ENCODE peak calls at places on chromosomes 5 and 9, in eight cellular contexts. One of them, this sample, is unnamed.

GRCh38 chr5:157252741-157253465 is 13.0 kb upstream of the CYFIP2 start:
- DNase-seq in CD4-positive, alpha-beta T cell: peak
- DNase-seq in H9: no peak
- DNase-seq in suprapubic skin: no peak
- DNase-seq in GM20000: peak
- DNase-seq in GM23338: no peak
- DNase-seq in cardiac fibroblast: peak
- DNase-seq in WTC11: no peak
- DNase-seq in this sample: peak

GRCh38 chr9:98807811-98808195 is 333 bp downstream of the GALNT12 start:
- DNase-seq in CD4-positive, alpha-beta T cell: no peak
- DNase-seq in H9: no peak
- DNase-seq in suprapubic skin: no peak
- DNase-seq in GM20000: no peak
- DNase-seq in GM23338: peak
- DNase-seq in cardiac fibroblast: no peak
- DNase-seq in WTC11: peak
- DNase-seq in this sample: peak

GRCh38 chr5:61303348-61303747 is 28.7 kb upstream of the ZSWIM6 start:
- DNase-seq in CD4-positive, alpha-beta T cell: no peak
- DNase-seq in H9: no peak
- DNase-seq in suprapubic skin: no peak
- DNase-seq in GM20000: peak
- DNase-seq in GM23338: no peak
- DNase-seq in cardiac fibroblast: peak
- DNase-seq in WTC11: no peak
- DNase-seq in this sample: peak

GRCh38 chr5:172699999-172700685 is 59.1 kb downstream of the NEURL1B start:
- DNase-seq in CD4-positive, alpha-beta T cell: no peak
- DNase-seq in H9: peak
- DNase-seq in suprapubic skin: no peak
- DNase-seq in GM20000: no peak
- DNase-seq in GM23338: peak
- DNase-seq in cardiac fibroblast: no peak
- DNase-seq in WTC11: peak
- DNase-seq in this sample: no peak

GRCh38 chr9:124263800-124264426 is 6.2 kb downstream of the NEK6 start:
- DNase-seq in CD4-positive, alpha-beta T cell: no peak
- DNase-seq in H9: no peak
- DNase-seq in suprapubic skin: no peak
- DNase-seq in GM20000: no peak
- DNase-seq in GM23338: no peak
- DNase-seq in cardiac fibroblast: no peak
- DNase-seq in WTC11: no peak
- DNase-seq in this sample: no peak

GRCh38 chr5:126499742-126500396 is 76.7 kb downstream of the GRAMD2B start:
- DNase-seq in CD4-positive, alpha-beta T cell: no peak
- DNase-seq in H9: peak
- DNase-seq in suprapubic skin: no peak
- DNase-seq in GM20000: peak
- DNase-seq in GM23338: peak
- DNase-seq in cardiac fibroblast: peak
- DNase-seq in WTC11: no peak
- DNase-seq in this sample: peak

GRCh38 chr5:1726469-1726865 is 73.2 kb downstream of the MRPL36 start:
- DNase-seq in CD4-positive, alpha-beta T cell: no peak
- DNase-seq in H9: peak
- DNase-seq in suprapubic skin: peak
- DNase-seq in GM20000: no peak
- DNase-seq in GM23338: no peak
- DNase-seq in cardiac fibroblast: no peak
- DNase-seq in WTC11: no peak
- DNase-seq in this sample: no peak

GRCh38 chr5:148395031-148395430 is 11.3 kb downstream of the FBXO38 start:
- DNase-seq in CD4-positive, alpha-beta T cell: no peak
- DNase-seq in H9: no peak
- DNase-seq in suprapubic skin: no peak
- DNase-seq in GM20000: no peak
- DNase-seq in GM23338: no peak
- DNase-seq in cardiac fibroblast: no peak
- DNase-seq in WTC11: no peak
- DNase-seq in this sample: no peak

GRCh38 chr9:136533775-136534157 is 12.1 kb downstream of the NOTCH1 start:
- DNase-seq in CD4-positive, alpha-beta T cell: peak
- DNase-seq in H9: no peak
- DNase-seq in suprapubic skin: no peak
- DNase-seq in GM20000: peak
- DNase-seq in GM23338: no peak
- DNase-seq in cardiac fibroblast: no peak
- DNase-seq in WTC11: no peak
- DNase-seq in this sample: no peak

GRCh38 chr5:38607396-38607795 is 51.0 kb upstream of the LIFR start:
- DNase-seq in CD4-positive, alpha-beta T cell: no peak
- DNase-seq in H9: no peak
- DNase-seq in suprapubic skin: no peak
- DNase-seq in GM20000: no peak
- DNase-seq in GM23338: no peak
- DNase-seq in cardiac fibroblast: peak
- DNase-seq in WTC11: no peak
- DNase-seq in this sample: no peak

GRCh38 chr9:93003552-93004407 is 54.7 kb upstream of the SUSD3 start:
- DNase-seq in CD4-positive, alpha-beta T cell: peak
- DNase-seq in H9: peak
- DNase-seq in suprapubic skin: no peak
- DNase-seq in GM20000: peak
- DNase-seq in GM23338: peak
- DNase-seq in cardiac fibroblast: peak
- DNase-seq in WTC11: peak
- DNase-seq in this sample: peak
- TF ChIP-seq CTCF in CD4-positive, alpha-beta T cell: peak
- TF ChIP-seq CTCF in H9: peak
- TF ChIP-seq CTCF in suprapubic skin: peak
- TF ChIP-seq CTCF in GM20000: no peak
- TF ChIP-seq CTCF in GM23338: peak
- TF ChIP-seq CTCF in cardiac fibroblast: peak
- TF ChIP-seq CTCF in WTC11: peak
- TF ChIP-seq CTCF in this sample: peak

DNA sequence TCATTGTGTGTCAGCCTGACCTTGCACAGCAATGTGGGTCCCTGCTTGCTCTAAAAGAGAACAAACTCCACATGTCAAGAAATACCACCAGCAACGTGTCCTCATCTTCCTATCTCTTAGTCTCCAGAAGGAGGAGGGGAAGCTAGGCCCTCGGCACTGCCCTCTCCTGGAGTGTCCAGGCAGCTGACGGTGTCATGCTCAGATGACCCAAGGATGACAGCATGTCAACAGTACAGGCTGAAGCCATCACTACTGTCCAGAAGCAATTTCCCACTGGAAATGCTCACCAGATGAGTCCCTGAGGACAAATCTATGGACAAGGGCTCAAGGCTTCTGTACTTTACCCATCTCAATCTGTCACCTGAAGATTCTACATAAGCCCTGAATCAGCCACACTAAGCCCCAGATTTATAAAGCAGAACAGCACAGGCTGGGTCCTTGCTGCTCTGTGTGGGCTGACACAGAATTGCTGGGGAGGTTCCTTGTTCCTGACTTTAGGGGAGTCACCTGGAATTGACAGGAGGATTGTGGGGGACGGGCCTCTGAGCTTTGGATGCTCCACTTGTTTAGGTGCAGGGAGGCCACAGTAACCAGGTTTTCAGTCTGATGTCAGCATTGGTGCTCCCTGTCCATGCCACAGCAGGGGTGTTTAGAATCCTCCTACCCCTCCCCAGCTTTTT is 210.2 kb downstream of the DAB2IP start:
- DNase-seq in CD4-positive, alpha-beta T cell: no peak
- DNase-seq in H9: peak
- DNase-seq in suprapubic skin: no peak
- DNase-seq in GM20000: peak
- DNase-seq in GM23338: peak
- DNase-seq in cardiac fibroblast: no peak
- DNase-seq in WTC11: peak
- DNase-seq in this sample: peak
- TF ChIP-seq CTCF in CD4-positive, alpha-beta T cell: no peak
- TF ChIP-seq CTCF in H9: peak
- TF ChIP-seq CTCF in suprapubic skin: peak
- TF ChIP-seq CTCF in GM20000: no peak
- TF ChIP-seq CTCF in GM23338: peak
- TF ChIP-seq CTCF in cardiac fibroblast: peak
- TF ChIP-seq CTCF in WTC11: peak
- TF ChIP-seq CTCF in this sample: peak

GRCh38 chr5:9099681-9100080 is 446.2 kb downstream of the SEMA5A start:
- DNase-seq in CD4-positive, alpha-beta T cell: no peak
- DNase-seq in H9: peak
- DNase-seq in suprapubic skin: no peak
- DNase-seq in GM20000: no peak
- DNase-seq in GM23338: peak
- DNase-seq in cardiac fibroblast: no peak
- DNase-seq in WTC11: no peak
- DNase-seq in this sample: no peak
- TF ChIP-seq CTCF in CD4-positive, alpha-beta T cell: no peak
- TF ChIP-seq CTCF in H9: peak
- TF ChIP-seq CTCF in suprapubic skin: no peak
- TF ChIP-seq CTCF in GM20000: no peak
- TF ChIP-seq CTCF in GM23338: peak
- TF ChIP-seq CTCF in cardiac fibroblast: peak
- TF ChIP-seq CTCF in WTC11: no peak
- TF ChIP-seq CTCF in this sample: no peak

DNA sequence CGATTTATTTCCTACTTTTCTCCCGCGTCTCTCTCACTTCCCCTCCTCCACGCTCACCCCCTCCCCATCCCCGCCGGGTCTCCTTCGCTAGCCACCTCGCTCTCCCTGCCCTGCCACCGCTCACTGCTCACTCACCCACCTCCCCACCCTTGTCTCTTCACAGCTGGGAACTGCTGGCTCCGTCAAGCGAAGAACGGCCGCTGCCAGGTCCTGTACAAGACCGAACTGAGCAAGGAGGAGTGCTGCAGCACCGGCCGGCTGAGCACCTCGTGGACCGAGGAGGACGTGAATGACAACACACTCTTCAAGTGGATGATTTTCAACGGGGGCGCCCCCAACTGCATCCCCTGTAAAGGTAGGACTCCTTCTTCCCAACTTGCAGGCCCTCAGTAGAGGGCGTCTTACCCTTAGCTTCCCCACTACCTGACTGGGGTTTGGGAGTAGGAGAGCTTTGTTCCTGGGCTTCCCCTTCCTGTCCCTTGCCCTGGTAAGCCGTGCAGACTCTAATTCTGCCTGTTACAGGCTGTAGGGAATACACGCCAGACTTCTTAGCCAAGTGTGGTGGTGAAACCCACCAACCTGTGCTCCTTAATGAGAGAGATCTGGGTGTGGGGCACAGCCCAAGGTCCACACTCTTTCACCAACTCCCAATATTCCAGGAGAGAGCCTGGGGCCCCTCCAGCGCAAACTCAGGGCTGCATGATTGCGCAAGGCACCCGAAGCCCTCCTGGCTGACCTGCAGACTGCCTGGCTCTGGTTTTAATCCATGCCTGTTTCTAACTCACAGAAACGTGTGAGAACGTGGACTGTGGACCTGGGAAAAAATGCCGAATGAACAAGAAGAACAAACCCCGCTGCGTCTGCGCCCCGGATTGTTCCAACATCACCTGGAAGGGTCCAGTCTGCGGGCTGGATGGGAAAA is 2.5 kb downstream of the FST start:
- DNase-seq in CD4-positive, alpha-beta T cell: no peak
- DNase-seq in H9: peak
- DNase-seq in suprapubic skin: no peak
- DNase-seq in GM20000: peak
- DNase-seq in GM23338: peak
- DNase-seq in cardiac fibroblast: peak
- DNase-seq in WTC11: peak
- DNase-seq in this sample: peak
- TF ChIP-seq CTCF in CD4-positive, alpha-beta T cell: no peak
- TF ChIP-seq CTCF in H9: peak
- TF ChIP-seq CTCF in suprapubic skin: no peak
- TF ChIP-seq CTCF in GM20000: no peak
- TF ChIP-seq CTCF in GM23338: peak
- TF ChIP-seq CTCF in cardiac fibroblast: peak
- TF ChIP-seq CTCF in WTC11: no peak
- TF ChIP-seq CTCF in this sample: peak

DNA sequence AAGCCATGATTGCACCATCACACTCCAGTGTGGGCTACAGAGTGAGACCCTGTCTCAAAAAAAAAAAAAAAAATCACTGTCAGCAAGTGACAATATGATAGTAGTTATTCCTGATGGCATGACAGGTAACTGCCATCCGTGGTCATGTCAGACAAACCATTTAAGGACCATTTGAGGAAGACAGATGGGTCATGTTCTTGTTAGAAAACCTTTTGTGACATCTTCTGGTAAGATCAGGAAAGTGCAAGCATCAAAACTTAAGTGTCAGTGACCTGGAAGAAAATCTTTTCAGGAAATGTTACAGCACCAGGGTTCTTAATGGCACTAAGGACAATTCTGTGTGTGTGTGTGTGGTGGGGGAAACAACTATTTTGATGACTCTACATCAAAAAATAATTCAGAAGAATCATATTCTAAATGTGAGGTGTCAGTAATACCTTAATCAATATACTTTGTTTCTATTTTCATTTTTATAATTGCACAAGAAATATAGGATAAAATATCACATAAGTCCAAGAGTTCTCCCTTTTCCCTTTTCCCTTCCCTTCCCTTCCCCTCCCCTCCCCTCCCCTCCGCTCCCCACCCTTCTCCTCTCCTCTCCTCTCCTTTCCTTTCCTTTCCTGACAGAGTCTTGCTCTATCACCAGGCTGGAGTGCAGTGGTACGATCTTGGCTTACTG is 17.8 kb downstream of the SLC38A9 start:
- DNase-seq in CD4-positive, alpha-beta T cell: no peak
- DNase-seq in H9: no peak
- DNase-seq in suprapubic skin: no peak
- DNase-seq in GM20000: peak
- DNase-seq in GM23338: peak
- DNase-seq in cardiac fibroblast: peak
- DNase-seq in WTC11: no peak
- DNase-seq in this sample: no peak
- TF ChIP-seq CTCF in CD4-positive, alpha-beta T cell: no peak
- TF ChIP-seq CTCF in H9: peak
- TF ChIP-seq CTCF in suprapubic skin: peak
- TF ChIP-seq CTCF in GM20000: peak
- TF ChIP-seq CTCF in GM23338: peak
- TF ChIP-seq CTCF in cardiac fibroblast: peak
- TF ChIP-seq CTCF in WTC11: peak
- TF ChIP-seq CTCF in this sample: peak

DNA sequence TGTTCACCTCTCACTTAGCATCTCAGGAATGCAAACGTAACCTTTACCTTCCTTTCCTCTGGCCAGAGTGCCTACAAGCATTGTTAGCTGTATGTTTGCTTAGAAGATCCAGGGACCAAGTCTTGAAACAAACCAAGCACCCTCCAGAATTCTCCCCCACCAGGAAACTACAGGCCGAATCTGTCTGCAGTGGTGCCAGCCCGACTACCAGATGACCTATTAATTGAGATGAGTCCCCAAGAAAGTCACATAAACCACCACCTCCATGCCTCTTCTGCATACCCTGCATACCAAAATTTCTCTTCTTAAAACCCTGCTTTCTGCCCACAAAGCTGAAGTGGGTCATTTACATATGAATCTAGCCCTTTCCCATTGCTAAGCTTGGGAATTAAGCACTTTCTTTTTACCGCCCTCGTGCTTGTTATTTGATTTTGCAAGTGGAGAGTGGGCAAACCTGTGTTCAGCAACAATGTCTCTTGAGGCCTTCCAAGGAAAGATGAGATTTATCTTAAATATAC is 1239.1 kb downstream of the CDH12 start:
- DNase-seq in CD4-positive, alpha-beta T cell: no peak
- DNase-seq in H9: peak
- DNase-seq in suprapubic skin: no peak
- DNase-seq in GM20000: no peak
- DNase-seq in GM23338: peak
- DNase-seq in cardiac fibroblast: no peak
- DNase-seq in WTC11: peak
- DNase-seq in this sample: no peak
- TF ChIP-seq CTCF in CD4-positive, alpha-beta T cell: no peak
- TF ChIP-seq CTCF in H9: no peak
- TF ChIP-seq CTCF in suprapubic skin: no peak
- TF ChIP-seq CTCF in GM20000: no peak
- TF ChIP-seq CTCF in GM23338: no peak
- TF ChIP-seq CTCF in cardiac fibroblast: no peak
- TF ChIP-seq CTCF in WTC11: no peak
- TF ChIP-seq CTCF in this sample: no peak

This sample was measured in GM13976.